ENCODE peak calls at places on chromosome 10, in seven cellular contexts. P is Peyer's patch, N is astrocyte of the cerebellum, I is sigmoid colon, M is bronchial epithelial cell, K is cardiac fibroblast, C is AG09309. J is an unnamed sample.

GRCh38 chr10:71494980-71495381 is 98.3 kb downstream of the CDH23 start:
- DNase-seq in P (no peak), N (no peak), I (no peak), M (no peak), K (no peak), C (no peak), J (peak; percentile 44)

GRCh38 chr10:99612167-99612831 is 7.9 kb downstream of the SLC25A28 start:
- DNase-seq in P (no peak), N (peak; percentile 41), I (no peak), M (peak; percentile 66), K (peak; percentile 75), C (peak; percentile 23), J (peak; percentile 65)

GRCh38 chr10:32149257-32149955 is 93.2 kb upstream of the KIF5B start:
- DNase-seq in P (no peak), N (peak; percentile 92), I (peak; percentile 84), M (peak; percentile 95), K (peak; percentile 97), C (peak; percentile 83), J (peak; percentile 86)

GRCh38 chr10:74078037-74078436 is 72.6 kb downstream of the AP3M1 start:
- DNase-seq in P (no peak), N (peak; percentile 80), I (no peak), M (no peak), K (peak; percentile 61), C (no peak), J (peak; percentile 24)

GRCh38 chr10:72274730-72275350 is 1.1 kb downstream of the DDIT4 start:
- DNase-seq in P (peak; percentile 88), N (no peak), I (peak; percentile 87), M (no peak), K (peak; percentile 70), C (no peak), J (peak; percentile 83)

GRCh38 chr10:81018898-81019890 is 481.5 kb downstream of the SH2D4B start:
- DNase-seq in P (no peak), N (peak; percentile 42), I (no peak), M (peak; percentile 51), K (peak; percentile 68), C (peak; percentile 0), J (peak; percentile 73)

GRCh38 chr10:14146005-14146404 is 184.7 kb downstream of the FRMD4A start:
- DNase-seq in P (no peak), N (no peak), I (no peak), M (peak; percentile 9), K (peak; percentile 83), C (peak; percentile 34), J (no peak)

GRCh38 chr10:3486346-3487065 is 298.5 kb downstream of the KLF6 start:
- DNase-seq in P (peak; percentile 88), N (no peak), I (no peak), M (peak; percentile 96), K (peak; percentile 48), C (no peak), J (no peak)

GRCh38 chr10:124670849-124671248 is 73.3 kb downstream of the FAM53B start:
- DNase-seq in P (no peak), N (no peak), I (no peak), M (no peak), K (no peak), C (no peak), J (no peak)

GRCh38 chr10:89296227-89296648 is 5.6 kb upstream of the IFIT2 start:
- DNase-seq in P (no peak), N (no peak), I (no peak), M (peak; percentile 32), K (peak; percentile 75), C (peak; percentile 52), J (peak; percentile 49)

GRCh38 chr10:119391430-119392313 is 150.8 kb downstream of the RGS10 start:
- DNase-seq in P (no peak), N (no peak), I (no peak), M (no peak), K (peak; percentile 66), C (no peak), J (no peak)

GRCh38 chr10:89440262-89440661 is 25.9 kb downstream of the IFIT5 start:
- DNase-seq in P (no peak), N (no peak), I (no peak), M (no peak), K (no peak), C (no peak), J (no peak)

GRCh38 chr10:114526497-114527238 is 122.4 kb upstream of the AFAP1L2 start:
- DNase-seq in P (peak; percentile 86), N (no peak), I (peak; percentile 90), M (peak; percentile 91), K (peak; percentile 63), C (peak; percentile 46), J (peak; percentile 95)

DNA sequence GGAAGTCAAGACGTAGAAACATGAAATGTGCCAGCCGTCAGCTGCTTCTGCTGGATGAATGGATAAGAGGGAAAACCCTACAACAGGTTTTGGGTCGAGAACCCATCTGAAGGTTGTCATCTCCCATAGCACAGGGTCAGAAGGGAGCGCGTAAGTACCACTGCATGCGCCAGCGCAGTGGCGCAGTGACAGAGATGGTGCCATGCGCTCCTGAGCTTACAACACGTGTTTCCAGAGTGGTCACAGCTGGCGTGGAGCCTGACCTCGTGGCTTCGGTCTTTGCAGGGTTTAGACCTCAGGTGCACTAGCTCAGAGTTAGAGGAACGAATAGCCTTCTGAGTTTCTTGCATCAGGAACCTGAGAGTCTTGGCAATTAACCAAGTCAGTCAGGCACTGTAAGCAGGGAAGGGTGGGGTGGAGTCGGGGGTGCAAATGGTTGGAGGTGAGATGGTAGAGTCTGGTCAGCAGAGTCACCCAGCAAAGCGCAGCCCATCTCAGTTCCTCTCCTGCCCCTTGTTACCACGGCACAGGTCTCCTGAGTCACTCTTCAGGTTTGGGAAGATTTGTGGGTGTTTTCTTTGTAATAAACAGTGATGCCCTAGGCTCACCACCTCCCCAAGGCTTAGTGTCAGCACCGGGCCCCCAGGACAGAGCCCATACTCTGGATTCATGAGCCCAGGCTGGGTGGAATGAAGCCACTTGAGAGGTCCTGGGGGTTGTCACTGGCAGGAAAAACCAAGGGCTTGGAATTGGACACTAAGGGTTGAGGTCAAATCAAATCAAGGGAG is 84.1 kb upstream of the PPIF start:
- DNase-seq in P (no peak), N (no peak), I (no peak), M (no peak), K (no peak), C (no peak), J (no peak)
- H3K4me3 ChIP-seq in P (no peak overlapping the region), N (no peak overlapping the region), I (no peak overlapping the region), M (no peak overlapping the region), K (no peak overlapping the region), C (no peak overlapping the region), J (no peak overlapping the region)

DNA sequence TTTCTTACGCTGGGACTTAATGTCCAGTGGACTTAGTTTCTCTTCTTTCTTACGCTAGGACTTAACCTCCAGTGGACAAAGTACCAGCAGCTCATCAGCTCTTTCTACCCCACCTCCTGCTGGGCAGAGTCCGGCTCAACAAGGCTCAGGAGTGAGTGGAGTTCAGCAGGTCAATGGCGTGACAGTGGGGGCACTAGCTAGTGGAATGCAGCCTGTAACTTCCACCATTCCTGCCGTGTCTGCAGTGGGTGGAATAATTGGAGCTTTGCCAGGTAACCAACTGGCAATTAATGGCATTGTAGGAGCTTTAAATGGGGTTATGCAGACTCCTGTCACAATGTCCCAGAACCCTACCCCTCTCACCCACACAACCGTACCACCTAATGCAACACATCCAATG is 199.7 kb downstream of the MLLT10 start:
- DNase-seq in P (no peak), N (no peak), I (no peak), M (no peak), K (no peak), C (no peak), J (no peak)
- TF ChIP-seq CTCF in P (no peak), N (no peak), I (no peak), M (no peak), K (no peak), C (no peak), J (no peak)

GRCh38 chr10:103931603-103932002 is 13.6 kb upstream of the STN1 start:
- DNase-seq in P (no peak), N (no peak), I (no peak), M (no peak), K (no peak), C (no peak), J (no peak)

GRCh38 chr10:103933557-103934121 is 15.7 kb upstream of the STN1 start:
- DNase-seq in P (no peak), N (no peak), I (no peak), M (no peak), K (no peak), C (no peak), J (no peak)

GRCh38 chr10:103932996-103933395 is 15.0 kb upstream of the STN1 start:
- DNase-seq in P (no peak), N (no peak), I (no peak), M (no peak), K (no peak), C (no peak), J (no peak)

GRCh38 chr10:103936022-103936421 is 18.0 kb upstream of the STN1 start:
- DNase-seq in P (no peak), N (no peak), I (no peak), M (no peak), K (no peak), C (no peak), J (no peak)

GRCh38 chr10:103934308-103934707 is 16.3 kb upstream of the STN1 start:
- DNase-seq in P (no peak), N (no peak), I (no peak), M (no peak), K (no peak), C (no peak), J (no peak)
- H3K4me3 ChIP-seq in P (no peak overlapping the region), N (no peak overlapping the region), I (no peak overlapping the region), M (no peak overlapping the region), K (no peak overlapping the region), C (no peak overlapping the region), J (no peak overlapping the region)

GRCh38 chr10:29250066-29250465 is 38.8 kb upstream of the LYZL1 start:
- DNase-seq in P (no peak), N (no peak), I (no peak), M (no peak), K (no peak), C (no peak), J (no peak)
- TF ChIP-seq CTCF in P (no peak), N (no peak), I (no peak), M (no peak), K (no peak), C (no peak), J (no peak)

DNA sequence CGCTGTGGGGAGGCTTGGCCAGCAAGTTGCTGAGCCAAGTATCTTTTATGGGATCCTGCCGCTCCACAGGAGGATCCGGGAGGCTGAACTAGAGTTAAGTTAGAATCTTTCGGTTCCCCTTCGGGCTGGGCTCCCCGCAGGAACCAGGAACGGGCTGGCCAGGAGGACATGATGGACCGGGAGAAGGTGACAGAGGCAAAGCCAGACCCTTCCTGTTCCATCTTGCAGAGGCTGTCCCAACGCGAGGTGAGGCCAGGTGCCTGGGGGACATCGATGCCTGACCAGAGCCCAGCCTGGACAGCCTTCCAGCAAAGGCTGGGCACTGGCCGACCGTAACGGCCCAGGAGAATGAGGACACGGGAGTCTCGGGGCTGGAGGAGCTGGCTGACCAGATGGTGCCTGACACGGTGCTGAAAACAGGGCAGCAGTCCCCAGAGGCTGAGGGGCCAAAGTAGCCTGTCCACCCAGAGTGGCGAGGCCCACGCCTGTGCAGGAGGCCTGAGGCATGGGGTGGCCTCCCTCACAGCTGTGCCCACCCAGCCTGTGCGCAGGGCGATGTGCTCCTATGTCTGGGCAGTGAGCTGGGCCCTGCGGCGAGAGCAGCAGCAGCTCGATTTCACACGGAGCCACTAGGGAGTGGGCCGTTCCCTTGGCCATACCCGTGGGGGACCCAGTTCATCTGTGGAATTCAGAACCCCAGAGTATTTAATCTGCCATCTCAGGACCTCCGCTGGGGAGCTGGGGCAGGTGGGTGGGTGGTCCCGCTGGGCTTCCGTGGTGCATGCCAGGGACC is 1.8 kb upstream of the PAOX start:
- DNase-seq in P (peak; percentile 48), N (no peak), I (no peak), M (no peak), K (no peak), C (no peak), J (no peak)
- H3K4me3 ChIP-seq in P (no peak overlapping the region), N (no peak overlapping the region), I (no peak overlapping the region), M (no peak overlapping the region), K (no peak overlapping the region), C (no peak overlapping the region), J (no peak overlapping the region)